ENCODE peak calls at places on chromosomes 1 and 21, in ten cellular contexts. P is T47D; U is MCF 10A; M is activated CD8-positive, alpha-beta memory T cell treated with anti-CD3 and anti-CD28 coated beads, Interleukin-2, amount 50 U/mL, for 48 hours; A is fibroblast of pulmonary artery; K is spleen; O is NCI-H2081; G is RWPE1; V is stimulated activated CD8-positive, alpha-beta memory T cell treated with anti-CD3 and anti-CD28 coated beads, Interleukin-15, amount 100 ng/mL, for 48 hours; C is germinal center. T is an unnamed sample.

GRCh38 chr1:156584813-156585212 is 5.3 kb downstream of the TTC24 start:
- DNase-seq in P (no peak), U (no peak), M (no peak), A (no peak), K (no peak), O (peak), G (no peak), V (no peak), C (peak), T (no peak)

GRCh38 chr21:42036313-42036712 is 26.2 kb upstream of the ZBTB21 start:
- DNase-seq in P (no peak), U (no peak), M (no peak), A (no peak), K (no peak), O (no peak), G (no peak), V (no peak), C (no peak), T (no peak)

GRCh38 chr1:109625601-109626560 is 6.2 kb downstream of the AMPD2 start:
- DNase-seq in P (no peak), U (no peak), M (no peak), A (no peak), K (no peak), O (no peak), G (no peak), V (no peak), C (no peak), T (peak)

GRCh38 chr21:14591277-14591876 is 45.3 kb upstream of the SAMSN1 start:
- DNase-seq in P (no peak), U (peak), M (no peak), A (no peak), K (no peak), O (no peak), G (no peak), V (no peak), C (no peak), T (no peak)

GRCh38 chr1:180954766-180955165 is 42.1 kb downstream of the KIAA1614 start:
- DNase-seq in P (no peak), U (no peak), M (no peak), A (no peak), K (peak), O (no peak), G (no peak), V (no peak), C (no peak), T (no peak)

GRCh38 chr1:89069955-89070354 is 4.9 kb upstream of the GBP1 start:
- DNase-seq in P (no peak), U (no peak), M (no peak), A (peak), K (no peak), O (no peak), G (no peak), V (no peak), C (no peak), T (no peak)

GRCh38 chr1:19648689-19649088 is 4.6 kb downstream of the NBL1 start:
- DNase-seq in P (no peak), U (peak), M (peak), A (peak), K (no peak), O (no peak), G (no peak), V (no peak), C (no peak), T (no peak)

GRCh38 chr1:57860931-57861600 is 437.2 kb upstream of the DAB1 start:
- DNase-seq in P (no peak), U (peak), M (no peak), A (no peak), K (no peak), O (no peak), G (no peak), V (no peak), C (no peak), T (no peak)

GRCh38 chr1:109134423-109134822 is 20.5 kb downstream of the ELAPOR1 start:
- DNase-seq in P (no peak), U (no peak), M (no peak), A (no peak), K (no peak), O (no peak), G (no peak), V (no peak), C (no peak), T (no peak)

GRCh38 chr1:35866998-35867397 is 16.0 kb upstream of the AGO1 start:
- DNase-seq in P (no peak), U (no peak), M (no peak), A (no peak), K (no peak), O (no peak), G (no peak), V (no peak), C (no peak), T (no peak)

GRCh38 chr1:233364695-233365539 is 37.4 kb downstream of the MAP3K21 start:
- DNase-seq in P (peak), U (peak), M (no peak), A (peak), K (no peak), O (peak), G (peak), V (no peak), C (peak), T (no peak)

GRCh38 chr1:227954163-227954850 is 6.6 kb upstream of the WNT9A start:
- DNase-seq in P (no peak), U (no peak), M (no peak), A (no peak), K (no peak), O (no peak), G (no peak), V (no peak), C (no peak), T (no peak)

GRCh38 chr1:225691377-225691776 is 38.5 kb upstream of the ENAH start:
- DNase-seq in P (peak), U (peak), M (no peak), A (peak), K (no peak), O (no peak), G (no peak), V (no peak), C (no peak), T (no peak)

GRCh38 chr1:229165327-229165726 is 105.6 kb upstream of the RAB4A start:
- DNase-seq in P (no peak), U (no peak), M (no peak), A (peak), K (no peak), O (no peak), G (no peak), V (no peak), C (no peak), T (no peak)

GRCh38 chr1:14630986-14631385 is 32.5 kb downstream of the KAZN start:
- DNase-seq in P (no peak), U (no peak), M (no peak), A (no peak), K (no peak), O (no peak), G (no peak), V (no peak), C (no peak), T (no peak)

GRCh38 chr1:224107282-224107625 is 6.7 kb upstream of the FBXO28 start:
- DNase-seq in P (no peak), U (no peak), M (no peak), A (no peak), K (no peak), O (no peak), G (no peak), V (no peak), C (no peak), T (no peak)

GRCh38 chr1:29120955-29121485 is 2.7 kb downstream of the TMEM200B start:
- DNase-seq in P (no peak), U (no peak), M (peak), A (peak), K (peak), O (no peak), G (no peak), V (peak), C (peak), T (no peak)

GRCh38 chr21:35616090-35616489 is 444.2 kb downstream of the SETD4 start:
- DNase-seq in P (no peak), U (peak), M (no peak), A (peak), K (no peak), O (no peak), G (no peak), V (no peak), C (no peak), T (no peak)

GRCh38 chr1:1594602-1594981 is 5.3 kb downstream of the FNDC10 start:
- DNase-seq in P (no peak), U (no peak), M (no peak), A (no peak), K (no peak), O (no peak), G (no peak), V (no peak), C (no peak), T (no peak)

GRCh38 chr1:9877962-9878361 is 32.1 kb downstream of the CTNNBIP1 start:
- DNase-seq in P (no peak), U (peak), M (no peak), A (no peak), K (no peak), O (no peak), G (peak), V (no peak), C (no peak), T (no peak)

GRCh38 chr1:2236695-2237677 is 8.9 kb downstream of the SKI start:
- DNase-seq in P (no peak), U (no peak), M (no peak), A (no peak), K (peak), O (peak), G (no peak), V (no peak), C (no peak), T (no peak)

GRCh38 chr1:58982259-58982998 is 198.6 kb upstream of the JUN start:
- DNase-seq in P (no peak), U (no peak), M (no peak), A (no peak), K (no peak), O (peak), G (no peak), V (no peak), C (no peak), T (no peak)

GRCh38 chr1:226990133-226990716 is 50.1 kb downstream of the COQ8A start:
- DNase-seq in P (no peak), U (no peak), M (no peak), A (peak), K (peak), O (no peak), G (no peak), V (peak), C (no peak), T (no peak)

GRCh38 chr1:67732750-67733151 is 47.8 kb downstream of the GADD45A start:
- DNase-seq in P (no peak), U (no peak), M (no peak), A (peak), K (no peak), O (no peak), G (no peak), V (no peak), C (no peak), T (no peak)

GRCh38 chr21:39911286-39911685 is 44.0 kb downstream of the PCP4 start:
- DNase-seq in P (peak), U (no peak), M (no peak), A (no peak), K (no peak), O (peak), G (no peak), V (no peak), C (no peak), T (no peak)

GRCh38 chr1:61253059-61253735 is 170.8 kb downstream of the NFIA start:
- DNase-seq in P (no peak), U (peak), M (no peak), A (peak), K (no peak), O (peak), G (peak), V (no peak), C (no peak), T (no peak)

GRCh38 chr1:226029568-226030225 is 30.6 kb upstream of the SDE2 start:
- DNase-seq in P (no peak), U (no peak), M (no peak), A (no peak), K (no peak), O (no peak), G (no peak), V (no peak), C (no peak), T (no peak)

GRCh38 chr1:77015748-77016341 is 148.6 kb downstream of the ST6GALNAC5 start:
- DNase-seq in P (no peak), U (no peak), M (no peak), A (no peak), K (no peak), O (no peak), G (no peak), V (no peak), C (no peak), T (no peak)

GRCh38 chr1:159921251-159921650 is 4.1 kb downstream of the TAGLN2 start:
- DNase-seq in P (no peak), U (no peak), M (no peak), A (no peak), K (peak), O (no peak), G (no peak), V (no peak), C (peak), T (no peak)

GRCh38 chr1:21673277-21673780 is 4.2 kb upstream of the RAP1GAP start:
- DNase-seq in P (no peak), U (peak), M (peak), A (peak), K (peak), O (no peak), G (no peak), V (no peak), C (no peak), T (peak)

GRCh38 chr1:170063109-170063826 is 11.2 kb downstream of the KIFAP3 start:
- DNase-seq in P (no peak), U (peak), M (no peak), A (peak), K (no peak), O (no peak), G (peak), V (no peak), C (no peak), T (no peak)